ENCODE peak calls at places on chromosomes 3 and 15, in five cellular contexts. P, B, M, W and O are unnamed samples.

GRCh38 chr15:49467782-49468181 is 44.7 kb downstream of the FGF7 start:
- DNase-seq in B (no peak), W (no peak), P (no peak), M (no peak), O (no peak)

GRCh38 chr3:77251136-77251535 is 211.2 kb downstream of the ROBO2 start:
- DNase-seq in P (no peak), M (no peak), W (no peak), B (no peak), O (no peak)

GRCh38 chr3:127849368-127849767 is 27.1 kb upstream of the MGLL start:
- DNase-seq in P (no peak), M (no peak), B (no peak), W (no peak), O (no peak)

GRCh38 chr15:42737529-42738328 is 801 bp upstream of the CDAN1 start:
- DNase-seq in P (no peak), B (no peak), M (no peak), W (no peak), O (no peak)

GRCh38 chr3:186417791-186418190 is 55.8 kb upstream of the DGKG start:
- DNase-seq in M (no peak), P (peak; percentile 67), W (peak; percentile 63), B (no peak), O (no peak)

GRCh38 chr15:90598053-90598577 is 68.4 kb downstream of the CRTC3 start:
- DNase-seq in P (no peak), B (peak; percentile 70), M (peak; percentile 72), W (no peak), O (peak; percentile 85)

GRCh38 chr3:107927361-107928083 is 163.3 kb downstream of the CD47 start:
- DNase-seq in B (peak; percentile 73), W (peak; percentile 17), M (peak; percentile 65), P (no peak), O (peak; percentile 77)

GRCh38 chr3:192957441-192957951 is 39.8 kb upstream of the MB21D2 start:
- DNase-seq in P (peak; percentile 83), B (no peak), M (peak; percentile 60), W (peak; percentile 92), O (no peak)

GRCh38 chr15:79970921-79971434 is at the start of gene BCL2A1:
- DNase-seq in W (peak; percentile 61), B (no peak), M (no peak), P (peak; percentile 85), O (peak; percentile 49)

GRCh38 chr3:139745831-139746230 is 68.1 kb upstream of the NMNAT3 start:
- DNase-seq in W (no peak), B (no peak), M (peak; percentile 53), P (no peak), O (no peak)

GRCh38 chr15:31353931-31354330 is 27.3 kb downstream of the KLF13 start:
- DNase-seq in B (peak; percentile 45), P (no peak), M (peak; percentile 78), W (no peak), O (no peak)

GRCh38 chr15:62874933-62875625 is 167.5 kb upstream of the TPM1 start:
- DNase-seq in P (no peak), W (no peak), B (no peak), M (no peak), O (no peak)

GRCh38 chr3:10349801-10350200 is 28.9 kb upstream of the SEC13 start:
- DNase-seq in M (no peak), B (no peak), P (no peak), W (no peak), O (peak; percentile 49)

GRCh38 chr3:44208086-44208485 is 33.6 kb upstream of the TOPAZ1 start:
- DNase-seq in M (no peak), W (no peak), B (no peak), P (no peak), O (no peak)

GRCh38 chr15:99450896-99451358 is 114.9 kb upstream of the MEF2A start:
- DNase-seq in B (peak; percentile 80), M (peak; percentile 93), W (no peak), P (no peak), O (peak; percentile 63)